ENCODE peak calls at places on chromosomes 7 and 10, in seven cellular contexts. One of them, this sample, is unnamed.

GRCh38 chr10:105259201-105259600 is 618.1 kb downstream of the SORCS3 start:
- DNase-seq in PC-3: no peak
- DNase-seq in H4: no peak
- DNase-seq in hippocampal formation: no peak
- DNase-seq in fibroblast of villous mesenchyme: no peak
- DNase-seq in activated naive CD8-positive, alpha-beta T cell treated with anti-CD3 and anti-CD28 coated beads, Interleukin-2, amount 50 U/mL, for 24 hours: no peak
- DNase-seq in heart left ventricle: no peak
- DNase-seq in this sample: no peak

GRCh38 chr10:4498763-4499251 is 327.2 kb upstream of the AKR1E2 start:
- DNase-seq in PC-3: peak; percentile 45
- DNase-seq in H4: peak; percentile 27
- DNase-seq in hippocampal formation: peak; percentile 79
- DNase-seq in fibroblast of villous mesenchyme: peak; percentile 87
- DNase-seq in activated naive CD8-positive, alpha-beta T cell treated with anti-CD3 and anti-CD28 coated beads, Interleukin-2, amount 50 U/mL, for 24 hours: no peak
- DNase-seq in heart left ventricle: no peak
- DNase-seq in this sample: no peak

GRCh38 chr10:134743-135600 is at the start of gene ZMYND11:
- DNase-seq in PC-3: peak; percentile 34
- DNase-seq in H4: peak; percentile 6
- DNase-seq in hippocampal formation: peak; percentile 44
- DNase-seq in fibroblast of villous mesenchyme: peak; percentile 64
- DNase-seq in activated naive CD8-positive, alpha-beta T cell treated with anti-CD3 and anti-CD28 coated beads, Interleukin-2, amount 50 U/mL, for 24 hours: peak; percentile 60
- DNase-seq in heart left ventricle: peak; percentile 84
- DNase-seq in this sample: peak; percentile 69

GRCh38 chr7:45021604-45022296 is 21.7 kb downstream of the CCM2 start:
- DNase-seq in PC-3: no peak
- DNase-seq in H4: peak; percentile 47
- DNase-seq in hippocampal formation: no peak
- DNase-seq in fibroblast of villous mesenchyme: peak; percentile 20
- DNase-seq in activated naive CD8-positive, alpha-beta T cell treated with anti-CD3 and anti-CD28 coated beads, Interleukin-2, amount 50 U/mL, for 24 hours: no peak
- DNase-seq in heart left ventricle: no peak
- DNase-seq in this sample: no peak

GRCh38 chr10:97320480-97321031 is 1.5 kb downstream of the FRAT1 start:
- DNase-seq in PC-3: no peak
- DNase-seq in H4: no peak
- DNase-seq in hippocampal formation: no peak
- DNase-seq in fibroblast of villous mesenchyme: no peak
- DNase-seq in activated naive CD8-positive, alpha-beta T cell treated with anti-CD3 and anti-CD28 coated beads, Interleukin-2, amount 50 U/mL, for 24 hours: peak; percentile 31
- DNase-seq in heart left ventricle: peak; percentile 17
- DNase-seq in this sample: peak; percentile 45

GRCh38 chr10:120486671-120487205 is 29.7 kb downstream of the PLPP4 start:
- DNase-seq in PC-3: no peak
- DNase-seq in H4: no peak
- DNase-seq in hippocampal formation: no peak
- DNase-seq in fibroblast of villous mesenchyme: no peak
- DNase-seq in activated naive CD8-positive, alpha-beta T cell treated with anti-CD3 and anti-CD28 coated beads, Interleukin-2, amount 50 U/mL, for 24 hours: no peak
- DNase-seq in heart left ventricle: no peak
- DNase-seq in this sample: no peak

GRCh38 chr7:6385110-6385792 is 62.5 kb downstream of the DAGLB start:
- DNase-seq in PC-3: peak; percentile 95
- DNase-seq in H4: peak; percentile 99
- DNase-seq in hippocampal formation: no peak
- DNase-seq in fibroblast of villous mesenchyme: peak; percentile 95
- DNase-seq in activated naive CD8-positive, alpha-beta T cell treated with anti-CD3 and anti-CD28 coated beads, Interleukin-2, amount 50 U/mL, for 24 hours: no peak
- DNase-seq in heart left ventricle: no peak
- DNase-seq in this sample: no peak

GRCh38 chr10:96863922-96864543 is 31.9 kb downstream of the LCOR start:
- DNase-seq in PC-3: peak; percentile 84
- DNase-seq in H4: peak; percentile 23
- DNase-seq in hippocampal formation: no peak
- DNase-seq in fibroblast of villous mesenchyme: peak; percentile 29
- DNase-seq in activated naive CD8-positive, alpha-beta T cell treated with anti-CD3 and anti-CD28 coated beads, Interleukin-2, amount 50 U/mL, for 24 hours: no peak
- DNase-seq in heart left ventricle: no peak
- DNase-seq in this sample: no peak

GRCh38 chr10:16986406-16987128 is 143.0 kb downstream of the CUBN start:
- DNase-seq in PC-3: peak; percentile 75
- DNase-seq in H4: no peak
- DNase-seq in hippocampal formation: peak; percentile 34
- DNase-seq in fibroblast of villous mesenchyme: peak; percentile 61
- DNase-seq in activated naive CD8-positive, alpha-beta T cell treated with anti-CD3 and anti-CD28 coated beads, Interleukin-2, amount 50 U/mL, for 24 hours: no peak
- DNase-seq in heart left ventricle: no peak
- DNase-seq in this sample: no peak

GRCh38 chr10:86376403-86376802 is 9.8 kb upstream of the GRID1 start:
- DNase-seq in PC-3: no peak
- DNase-seq in H4: no peak
- DNase-seq in hippocampal formation: no peak
- DNase-seq in fibroblast of villous mesenchyme: no peak
- DNase-seq in activated naive CD8-positive, alpha-beta T cell treated with anti-CD3 and anti-CD28 coated beads, Interleukin-2, amount 50 U/mL, for 24 hours: no peak
- DNase-seq in heart left ventricle: no peak
- DNase-seq in this sample: no peak

GRCh38 chr10:3350790-3351364 is 178.3 kb upstream of the PITRM1 start:
- DNase-seq in PC-3: no peak
- DNase-seq in H4: no peak
- DNase-seq in hippocampal formation: no peak
- DNase-seq in fibroblast of villous mesenchyme: no peak
- DNase-seq in activated naive CD8-positive, alpha-beta T cell treated with anti-CD3 and anti-CD28 coated beads, Interleukin-2, amount 50 U/mL, for 24 hours: no peak
- DNase-seq in heart left ventricle: no peak
- DNase-seq in this sample: no peak

GRCh38 chr7:139058963-139059362 is 23.1 kb upstream of the ZC3HAV1L start:
- DNase-seq in PC-3: no peak
- DNase-seq in H4: no peak
- DNase-seq in hippocampal formation: no peak
- DNase-seq in fibroblast of villous mesenchyme: no peak
- DNase-seq in activated naive CD8-positive, alpha-beta T cell treated with anti-CD3 and anti-CD28 coated beads, Interleukin-2, amount 50 U/mL, for 24 hours: no peak
- DNase-seq in heart left ventricle: peak; percentile 54
- DNase-seq in this sample: no peak

GRCh38 chr7:88758355-88759215 is 915 bp upstream of the ZNF804B start:
- DNase-seq in PC-3: peak; percentile 6
- DNase-seq in H4: peak; percentile 26
- DNase-seq in hippocampal formation: no peak
- DNase-seq in fibroblast of villous mesenchyme: no peak
- DNase-seq in activated naive CD8-positive, alpha-beta T cell treated with anti-CD3 and anti-CD28 coated beads, Interleukin-2, amount 50 U/mL, for 24 hours: no peak
- DNase-seq in heart left ventricle: peak; percentile 6
- DNase-seq in this sample: peak; percentile 60

GRCh38 chr7:150695654-150696053 is 10.1 kb downstream of the GIMAP2 start:
- DNase-seq in PC-3: no peak
- DNase-seq in H4: no peak
- DNase-seq in hippocampal formation: no peak
- DNase-seq in fibroblast of villous mesenchyme: no peak
- DNase-seq in activated naive CD8-positive, alpha-beta T cell treated with anti-CD3 and anti-CD28 coated beads, Interleukin-2, amount 50 U/mL, for 24 hours: no peak
- DNase-seq in heart left ventricle: no peak
- DNase-seq in this sample: no peak

GRCh38 chr7:134419875-134420274 is 39.0 kb downstream of the AKR1B1 start:
- DNase-seq in PC-3: no peak
- DNase-seq in H4: no peak
- DNase-seq in hippocampal formation: no peak
- DNase-seq in fibroblast of villous mesenchyme: no peak
- DNase-seq in activated naive CD8-positive, alpha-beta T cell treated with anti-CD3 and anti-CD28 coated beads, Interleukin-2, amount 50 U/mL, for 24 hours: no peak
- DNase-seq in heart left ventricle: no peak
- DNase-seq in this sample: no peak

GRCh38 chr7:123748734-123749536 is at the start of gene WASL:
- DNase-seq in PC-3: peak; percentile 89
- DNase-seq in H4: peak; percentile 85
- DNase-seq in hippocampal formation: peak; percentile 93
- DNase-seq in fibroblast of villous mesenchyme: peak; percentile 93
- DNase-seq in activated naive CD8-positive, alpha-beta T cell treated with anti-CD3 and anti-CD28 coated beads, Interleukin-2, amount 50 U/mL, for 24 hours: peak; percentile 91
- DNase-seq in heart left ventricle: peak; percentile 93
- DNase-seq in this sample: peak; percentile 90

GRCh38 chr10:50343702-50344331 is 92.5 kb upstream of the ASAH2 start:
- DNase-seq in PC-3: no peak
- DNase-seq in H4: no peak
- DNase-seq in hippocampal formation: no peak
- DNase-seq in fibroblast of villous mesenchyme: no peak
- DNase-seq in activated naive CD8-positive, alpha-beta T cell treated with anti-CD3 and anti-CD28 coated beads, Interleukin-2, amount 50 U/mL, for 24 hours: no peak
- DNase-seq in heart left ventricle: no peak
- DNase-seq in this sample: no peak

GRCh38 chr7:102077081-102077480 is 209.6 kb upstream of the SH2B2 start:
- DNase-seq in PC-3: no peak
- DNase-seq in H4: no peak
- DNase-seq in hippocampal formation: no peak
- DNase-seq in fibroblast of villous mesenchyme: no peak
- DNase-seq in activated naive CD8-positive, alpha-beta T cell treated with anti-CD3 and anti-CD28 coated beads, Interleukin-2, amount 50 U/mL, for 24 hours: no peak
- DNase-seq in heart left ventricle: no peak
- DNase-seq in this sample: no peak

GRCh38 chr10:106044511-106044910 is 1120.0 kb downstream of the SORCS1 start:
- DNase-seq in PC-3: no peak
- DNase-seq in H4: no peak
- DNase-seq in hippocampal formation: no peak
- DNase-seq in fibroblast of villous mesenchyme: no peak
- DNase-seq in activated naive CD8-positive, alpha-beta T cell treated with anti-CD3 and anti-CD28 coated beads, Interleukin-2, amount 50 U/mL, for 24 hours: no peak
- DNase-seq in heart left ventricle: no peak
- DNase-seq in this sample: no peak

GRCh38 chr10:34633346-34633745 is 181.8 kb downstream of the PARD3 start:
- DNase-seq in PC-3: no peak
- DNase-seq in H4: no peak
- DNase-seq in hippocampal formation: no peak
- DNase-seq in fibroblast of villous mesenchyme: no peak
- DNase-seq in activated naive CD8-positive, alpha-beta T cell treated with anti-CD3 and anti-CD28 coated beads, Interleukin-2, amount 50 U/mL, for 24 hours: no peak
- DNase-seq in heart left ventricle: no peak
- DNase-seq in this sample: no peak

GRCh38 chr7:65509368-65510186 is 135.9 kb downstream of the ZNF92 start:
- DNase-seq in PC-3: peak; percentile 1
- DNase-seq in H4: no peak
- DNase-seq in hippocampal formation: no peak
- DNase-seq in fibroblast of villous mesenchyme: no peak
- DNase-seq in activated naive CD8-positive, alpha-beta T cell treated with anti-CD3 and anti-CD28 coated beads, Interleukin-2, amount 50 U/mL, for 24 hours: no peak
- DNase-seq in heart left ventricle: peak; percentile 5
- DNase-seq in this sample: no peak

GRCh38 chr10:52283174-52283573 is 30.9 kb upstream of the DKK1 start:
- DNase-seq in PC-3: peak; percentile 45
- DNase-seq in H4: no peak
- DNase-seq in hippocampal formation: no peak
- DNase-seq in fibroblast of villous mesenchyme: no peak
- DNase-seq in activated naive CD8-positive, alpha-beta T cell treated with anti-CD3 and anti-CD28 coated beads, Interleukin-2, amount 50 U/mL, for 24 hours: no peak
- DNase-seq in heart left ventricle: no peak
- DNase-seq in this sample: no peak

GRCh38 chr7:64672414-64672813 is 6.5 kb downstream of the ZNF107 start:
- DNase-seq in PC-3: no peak
- DNase-seq in H4: no peak
- DNase-seq in hippocampal formation: no peak
- DNase-seq in fibroblast of villous mesenchyme: no peak
- DNase-seq in activated naive CD8-positive, alpha-beta T cell treated with anti-CD3 and anti-CD28 coated beads, Interleukin-2, amount 50 U/mL, for 24 hours: no peak
- DNase-seq in heart left ventricle: no peak
- DNase-seq in this sample: no peak

GRCh38 chr7:99083068-99083651 is 60.7 kb downstream of the SMURF1 start:
- DNase-seq in PC-3: peak; percentile 54
- DNase-seq in H4: peak; percentile 81
- DNase-seq in hippocampal formation: no peak
- DNase-seq in fibroblast of villous mesenchyme: peak; percentile 72
- DNase-seq in activated naive CD8-positive, alpha-beta T cell treated with anti-CD3 and anti-CD28 coated beads, Interleukin-2, amount 50 U/mL, for 24 hours: no peak
- DNase-seq in heart left ventricle: no peak
- DNase-seq in this sample: no peak

GRCh38 chr10:72291019-72291532 is 17.4 kb downstream of the DDIT4 start:
- DNase-seq in PC-3: peak; percentile 22
- DNase-seq in H4: no peak
- DNase-seq in hippocampal formation: no peak
- DNase-seq in fibroblast of villous mesenchyme: no peak
- DNase-seq in activated naive CD8-positive, alpha-beta T cell treated with anti-CD3 and anti-CD28 coated beads, Interleukin-2, amount 50 U/mL, for 24 hours: peak; percentile 50
- DNase-seq in heart left ventricle: no peak
- DNase-seq in this sample: no peak

GRCh38 chr10:67306588-67307205 is 380.9 kb downstream of the LRRTM3 start:
- DNase-seq in PC-3: peak; percentile 88
- DNase-seq in H4: peak; percentile 3
- DNase-seq in hippocampal formation: peak; percentile 3
- DNase-seq in fibroblast of villous mesenchyme: peak; percentile 3
- DNase-seq in activated naive CD8-positive, alpha-beta T cell treated with anti-CD3 and anti-CD28 coated beads, Interleukin-2, amount 50 U/mL, for 24 hours: no peak
- DNase-seq in heart left ventricle: no peak
- DNase-seq in this sample: no peak

GRCh38 chr10:71161429-71161828 is 50.9 kb upstream of the UNC5B start:
- DNase-seq in PC-3: peak; percentile 66
- DNase-seq in H4: peak; percentile 75
- DNase-seq in hippocampal formation: no peak
- DNase-seq in fibroblast of villous mesenchyme: no peak
- DNase-seq in activated naive CD8-positive, alpha-beta T cell treated with anti-CD3 and anti-CD28 coated beads, Interleukin-2, amount 50 U/mL, for 24 hours: no peak
- DNase-seq in heart left ventricle: no peak
- DNase-seq in this sample: no peak

GRCh38 chr7:54060643-54061042 is 481.5 kb upstream of the VSTM2A start:
- DNase-seq in PC-3: no peak
- DNase-seq in H4: no peak
- DNase-seq in hippocampal formation: no peak
- DNase-seq in fibroblast of villous mesenchyme: no peak
- DNase-seq in activated naive CD8-positive, alpha-beta T cell treated with anti-CD3 and anti-CD28 coated beads, Interleukin-2, amount 50 U/mL, for 24 hours: no peak
- DNase-seq in heart left ventricle: no peak
- DNase-seq in this sample: no peak

GRCh38 chr7:348480-348844 is 58.5 kb downstream of the FOXL3 start:
- DNase-seq in PC-3: no peak
- DNase-seq in H4: no peak
- DNase-seq in hippocampal formation: no peak
- DNase-seq in fibroblast of villous mesenchyme: no peak
- DNase-seq in activated naive CD8-positive, alpha-beta T cell treated with anti-CD3 and anti-CD28 coated beads, Interleukin-2, amount 50 U/mL, for 24 hours: no peak
- DNase-seq in heart left ventricle: no peak
- DNase-seq in this sample: no peak

GRCh38 chr10:131691481-131692090 is 209.2 kb upstream of the PPP2R2D start:
- DNase-seq in PC-3: no peak
- DNase-seq in H4: no peak
- DNase-seq in hippocampal formation: no peak
- DNase-seq in fibroblast of villous mesenchyme: no peak
- DNase-seq in activated naive CD8-positive, alpha-beta T cell treated with anti-CD3 and anti-CD28 coated beads, Interleukin-2, amount 50 U/mL, for 24 hours: no peak
- DNase-seq in heart left ventricle: no peak
- DNase-seq in this sample: no peak

GRCh38 chr7:72249106-72249505 is 163.0 kb downstream of the CALN1 start:
- DNase-seq in PC-3: no peak
- DNase-seq in H4: no peak
- DNase-seq in hippocampal formation: no peak
- DNase-seq in fibroblast of villous mesenchyme: no peak
- DNase-seq in activated naive CD8-positive, alpha-beta T cell treated with anti-CD3 and anti-CD28 coated beads, Interleukin-2, amount 50 U/mL, for 24 hours: no peak
- DNase-seq in heart left ventricle: no peak
- DNase-seq in this sample: no peak

GRCh38 chr10:36634916-36635315 is 490.5 kb upstream of the ANKRD30A start:
- DNase-seq in PC-3: peak; percentile 82
- DNase-seq in H4: no peak
- DNase-seq in hippocampal formation: no peak
- DNase-seq in fibroblast of villous mesenchyme: peak; percentile 3
- DNase-seq in activated naive CD8-positive, alpha-beta T cell treated with anti-CD3 and anti-CD28 coated beads, Interleukin-2, amount 50 U/mL, for 24 hours: no peak
- DNase-seq in heart left ventricle: no peak
- DNase-seq in this sample: no peak

GRCh38 chr10:51176976-51177690 is 102.8 kb downstream of the PRKG1 start:
- DNase-seq in PC-3: peak; percentile 72
- DNase-seq in H4: no peak
- DNase-seq in hippocampal formation: no peak
- DNase-seq in fibroblast of villous mesenchyme: peak; percentile 41
- DNase-seq in activated naive CD8-positive, alpha-beta T cell treated with anti-CD3 and anti-CD28 coated beads, Interleukin-2, amount 50 U/mL, for 24 hours: no peak
- DNase-seq in heart left ventricle: no peak
- DNase-seq in this sample: no peak

This sample was measured in body of pancreas.